ENCODE peak calls at places on chromosomes 7 and 10, in six cellular contexts. L is activated CD8-positive, alpha-beta memory T cell treated with anti-CD3 and anti-CD28 coated beads for 24 hours; G is MM.1S; I is astrocyte; N is coronary artery; Y is nucleus accumbens. C is an unnamed sample.

GRCh38 chr10:28663576-28664368 is 13.5 kb upstream of the BAMBI start:
- DNase-seq in L (peak; percentile 80), G (peak; percentile 81), I (peak; percentile 60), N (peak; percentile 86), Y (peak; percentile 48), C (peak; percentile 74)

GRCh38 chr10:12013926-12014325 is 28.7 kb downstream of the UPF2 start:
- DNase-seq in L (no peak), G (no peak), I (no peak), N (no peak), Y (no peak), C (no peak)

GRCh38 chr7:36810032-36810431 is 85.7 kb upstream of the AOAH start:
- DNase-seq in L (no peak), G (no peak), I (no peak), N (no peak), Y (no peak), C (no peak)

GRCh38 chr7:142412551-142413193 is 154.8 kb upstream of the PRSS58 start:
- DNase-seq in L (no peak), G (peak; percentile 87), I (peak; percentile 49), N (no peak), Y (no peak), C (peak; percentile 55)

GRCh38 chr7:39453743-39454355 is 112.4 kb upstream of the YAE1 start:
- DNase-seq in L (peak; percentile 68), G (peak; percentile 66), I (peak; percentile 10), N (no peak), Y (no peak), C (peak; percentile 49)

GRCh38 chr7:27917774-27918314 is 177.9 kb downstream of the TAX1BP1 start:
- DNase-seq in L (no peak), G (no peak), I (peak; percentile 84), N (no peak), Y (no peak), C (peak; percentile 97)

GRCh38 chr10:14162626-14163344 is 167.9 kb downstream of the FRMD4A start:
- DNase-seq in L (no peak), G (no peak), I (no peak), N (no peak), Y (no peak), C (no peak)

GRCh38 chr10:74293686-74294365 is 142.8 kb downstream of the ADK start:
- DNase-seq in L (no peak), G (peak; percentile 47), I (peak; percentile 85), N (no peak), Y (no peak), C (peak; percentile 59)

GRCh38 chr10:43254199-43254730 is 12.6 kb downstream of the RASGEF1A start:
- DNase-seq in L (peak; percentile 58), G (no peak), I (no peak), N (peak; percentile 68), Y (no peak), C (no peak)

GRCh38 chr7:41199136-41199535 is 503.8 kb downstream of the INHBA start:
- DNase-seq in L (no peak), G (no peak), I (no peak), N (no peak), Y (no peak), C (no peak)

GRCh38 chr10:88156341-88156740 is 292.9 kb downstream of the PTEN start:
- DNase-seq in L (no peak), G (no peak), I (peak; percentile 86), N (no peak), Y (no peak), C (peak; percentile 89)

GRCh38 chr10:42998481-42999384 is 78.1 kb upstream of the RET start:
- DNase-seq in L (peak; percentile 42), G (no peak), I (no peak), N (no peak), Y (no peak), C (no peak)

GRCh38 chr10:29539398-29539797 is 95.4 kb downstream of the SVIL start:
- DNase-seq in L (no peak), G (no peak), I (no peak), N (no peak), Y (no peak), C (no peak)

GRCh38 chr10:3829193-3830050 is 44.4 kb upstream of the KLF6 start:
- DNase-seq in L (no peak), G (no peak), I (no peak), N (no peak), Y (no peak), C (no peak)

GRCh38 chr10:23158370-23158769 is 33.7 kb upstream of the PTF1A start:
- DNase-seq in L (no peak), G (peak; percentile 43), I (peak; percentile 30), N (no peak), Y (no peak), C (peak; percentile 80)

GRCh38 chr7:14834456-14834855 is 68.1 kb downstream of the DGKB start:
- DNase-seq in L (no peak), G (peak; percentile 15), I (peak; percentile 75), N (no peak), Y (no peak), C (peak; percentile 70)